ENCODE peak calls at places on chromosomes 7 and 10, in five cellular contexts. X is neuronal stem cell, U is H9, G is mesenchymal stem cell, Y is H1. Z is an unnamed sample.

GRCh38 chr10:71216751-71217265 is 4.4 kb downstream of the UNC5B start:
- DNase-seq in G (peak; percentile 64), U (no peak), Y (no peak), X (no peak), Z (no peak)

GRCh38 chr7:127390817-127391590 is 1.5 kb downstream of the ZNF800 start:
- DNase-seq in Y (no peak), U (no peak), G (no peak), X (peak; percentile 4), Z (no peak)

GRCh38 chr10:114477285-114477684 is 73.0 kb upstream of the AFAP1L2 start:
- DNase-seq in X (no peak), Y (no peak), U (no peak), G (no peak), Z (no peak)

GRCh38 chr7:47290466-47290865 is 291.4 kb downstream of the TNS3 start:
- DNase-seq in U (no peak), G (no peak), Y (no peak), X (no peak), Z (no peak)

GRCh38 chr7:87225696-87226095 is 6.2 kb upstream of the TMEM243 start:
- DNase-seq in Y (no peak), X (no peak), U (no peak), G (peak; percentile 21), Z (no peak)

GRCh38 chr10:23478570-23478969 is 39.7 kb downstream of the OTUD1 start:
- DNase-seq in G (no peak), U (no peak), Y (no peak), X (no peak), Z (no peak)

GRCh38 chr10:75284097-75284485 is 48.3 kb upstream of the COMTD1 start:
- DNase-seq in Y (no peak), X (no peak), G (peak; percentile 14), U (no peak), Z (no peak)

GRCh38 chr7:132185150-132185549 is 391.1 kb downstream of the PLXNA4 start:
- DNase-seq in U (no peak), Y (no peak), G (no peak), X (no peak), Z (no peak)

GRCh38 chr7:39504963-39505362 is 61.2 kb upstream of the YAE1 start:
- DNase-seq in U (no peak), X (no peak), Y (no peak), G (peak; percentile 26), Z (peak; percentile 57)

GRCh38 chr7:4797858-4798705 is 22.7 kb downstream of the AP5Z1 start:
- DNase-seq in Y (peak; percentile 94), X (peak; percentile 63), G (peak; percentile 37), U (peak; percentile 81), Z (peak; percentile 66)
- H3K4ac ChIP-seq in Y (no peak overlapping the region), X (peak overlapping the region; percentile 5), G (no peak overlapping the region), U (no peak overlapping the region), Z (no peak overlapping the region)

GRCh38 chr10:118692911-118693310 is 61.9 kb downstream of the CACUL1 start:
- DNase-seq in G (peak; percentile 79), X (no peak), U (no peak), Y (no peak), Z (peak; percentile 29)

GRCh38 chr10:118682518-118682917 is 72.3 kb downstream of the CACUL1 start:
- DNase-seq in G (no peak), U (no peak), Y (no peak), X (no peak), Z (no peak)

GRCh38 chr10:118689070-118689858 is 65.5 kb downstream of the CACUL1 start:
- DNase-seq in Y (no peak), G (no peak), U (no peak), X (no peak), Z (no peak)

DNA sequence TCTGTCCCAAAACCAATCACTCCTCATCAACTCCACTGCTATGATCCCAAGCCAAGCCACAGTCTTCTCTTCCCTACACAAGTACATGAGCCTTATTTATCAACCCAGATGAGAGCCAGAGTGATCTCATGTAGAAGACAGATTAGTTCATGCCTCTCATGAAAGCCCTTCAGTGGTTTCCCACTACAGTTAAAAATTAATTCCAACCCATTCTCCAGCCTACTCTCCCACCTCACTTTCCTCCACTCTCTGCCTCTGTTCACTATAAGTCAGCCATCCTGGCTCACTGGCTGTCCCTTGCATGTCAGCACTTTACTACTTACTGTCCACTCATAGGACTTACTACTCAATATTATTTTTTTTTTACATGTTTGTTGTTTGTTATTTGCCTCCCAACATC is 67.3 kb downstream of the CACUL1 start:
- DNase-seq in X (no peak), Y (no peak), G (no peak), U (no peak), Z (no peak)
- H2BK12ac ChIP-seq in X (no peak overlapping the region), Y (no peak overlapping the region), G (peak overlapping the region; percentile 50), U (no peak overlapping the region), Z (no peak overlapping the region)

GRCh38 chr10:12194752-12195271 is 879 bp downstream of the NUDT5 start:
- DNase-seq in G (peak; percentile 70), X (no peak), U (no peak), Y (no peak), Z (peak; percentile 25)

GRCh38 chr10:12195603-12196506 is at the start of the genes CDC123 and NUDT5:
- DNase-seq in U (peak; percentile 89), Y (peak; percentile 86), X (peak; percentile 78), G (peak; percentile 93), Z (peak; percentile 88)

GRCh38 chr10:12196531-12197211 is 683 bp downstream of the CDC123 start:
- DNase-seq in U (no peak), Y (no peak), X (no peak), G (no peak), Z (no peak)

GRCh38 chr10:12193193-12193592 is 2.5 kb downstream of the NUDT5 start:
- DNase-seq in G (peak; percentile 72), U (no peak), X (no peak), Y (no peak), Z (no peak)

GRCh38 chr10:12195281-12195602 is 449 bp downstream of the NUDT5 start:
- DNase-seq in G (no peak), X (no peak), Y (no peak), U (no peak), Z (peak; percentile 21)
- H2AK5ac ChIP-seq in G (peak overlapping the region; percentile 31), X (no peak overlapping the region), Y (no peak overlapping the region), U (no peak overlapping the region), Z (no peak overlapping the region)

GRCh38 chr10:14408139-14408538 is 77.4 kb upstream of the FRMD4A start:
- DNase-seq in U (no peak), X (no peak), G (no peak), Y (no peak), Z (no peak)
- H3K4ac ChIP-seq in U (no peak overlapping the region), X (no peak overlapping the region), G (no peak overlapping the region), Y (no peak overlapping the region), Z (peak overlapping the region; percentile 42)

GRCh38 chr10:80400136-80400804 is 8.1 kb upstream of the PRXL2A start:
- DNase-seq in Y (no peak), U (no peak), G (no peak), X (no peak), Z (no peak)

GRCh38 chr10:80390740-80391139 is 17.6 kb upstream of the PRXL2A start:
- DNase-seq in U (no peak), X (no peak), G (no peak), Y (no peak), Z (no peak)

GRCh38 chr10:80392250-80392649 is 16.1 kb upstream of the PRXL2A start:
- DNase-seq in Y (no peak), G (no peak), X (no peak), U (no peak), Z (peak; percentile 77)

GRCh38 chr10:80397014-80397413 is 11.3 kb upstream of the PRXL2A start:
- DNase-seq in X (no peak), G (no peak), U (no peak), Y (no peak), Z (no peak)

GRCh38 chr10:80394358-80394916 is 13.9 kb upstream of the PRXL2A start:
- DNase-seq in U (no peak), G (no peak), Y (no peak), X (no peak), Z (peak; percentile 90)
- H2BK12ac ChIP-seq in U (no peak overlapping the region), G (no peak overlapping the region), Y (no peak overlapping the region), X (no peak overlapping the region), Z (no peak overlapping the region)

DNA sequence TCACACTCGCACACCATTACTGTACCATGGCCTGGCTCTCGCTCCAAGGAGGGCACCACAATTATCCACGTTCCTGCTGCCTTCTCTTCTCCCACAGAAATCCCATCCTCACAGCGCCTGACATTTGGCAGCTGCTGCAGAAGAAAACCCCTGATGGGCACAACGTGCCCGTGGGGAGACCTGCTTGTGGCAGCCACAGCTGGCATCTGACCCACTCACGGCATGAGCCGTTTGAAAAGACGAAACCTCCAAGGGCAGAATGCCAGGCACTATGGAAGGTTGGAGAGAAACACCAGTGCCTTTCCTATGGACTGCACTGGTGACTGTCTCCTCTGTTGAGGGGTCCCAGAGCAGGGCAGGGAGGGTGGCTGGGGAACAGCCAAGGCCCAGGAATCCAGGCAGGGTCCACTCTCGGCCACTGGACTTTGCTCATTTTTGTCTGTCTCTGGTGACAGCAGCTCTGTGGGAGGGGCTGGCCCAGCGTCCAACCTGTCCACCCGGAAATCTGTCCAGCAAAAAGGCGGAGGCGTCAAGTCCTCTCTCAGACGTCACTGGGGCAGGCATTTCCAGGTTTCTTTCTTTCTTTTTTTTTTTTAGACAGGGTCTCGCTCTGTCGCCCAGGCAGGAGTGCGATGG is 61.0 kb upstream of the MKRN1 start:
- DNase-seq in X (no peak), G (no peak), Y (no peak), U (no peak), Z (no peak)
- H2AK5ac ChIP-seq in X (peak overlapping the region; percentile 6), G (peak overlapping the region; percentile 49), Y (peak overlapping the region; percentile 75), U (no peak overlapping the region), Z (no peak overlapping the region)

GRCh38 chr7:101094376-101094775 is 9.1 kb downstream of the TRIM56 start:
- DNase-seq in X (no peak), Y (no peak), G (no peak), U (no peak), Z (no peak)
- H3K4ac ChIP-seq in X (no peak overlapping the region), Y (no peak overlapping the region), G (no peak overlapping the region), U (no peak overlapping the region), Z (no peak overlapping the region)

GRCh38 chr10:29270883-29271282 is 18.0 kb upstream of the LYZL1 start:
- DNase-seq in G (no peak), Y (no peak), X (no peak), U (no peak), Z (no peak)
- H2BK12ac ChIP-seq in G (no peak overlapping the region), Y (no peak overlapping the region), X (no peak overlapping the region), U (no peak overlapping the region), Z (peak overlapping the region; percentile 82)

Z was measured in trophoblast cell.